ENCODE peak calls at places on chromosomes 7 and 10, in nine cellular contexts. R is H54; C is Ammon's horn; N is CD8-positive, alpha-beta T cell; K is SK-N-SH; I is ureter; A is GM12878; O is adrenal gland; S is heart left ventricle. M is an unnamed sample.

GRCh38 chr7:22372863-22373262 is 15.9 kb upstream of the RAPGEF5 start:
- DNase-seq in I (no peak), C (no peak), A (no peak), O (no peak), K (no peak), S (no peak), N (no peak), R (no peak), M (no peak)

GRCh38 chr10:92756233-92757065 is 66.7 kb downstream of the HHEX start:
- DNase-seq in O (no peak), K (no peak), C (no peak), I (no peak), N (no peak), R (no peak), S (no peak), A (peak), M (no peak)

GRCh38 chr7:117014673-117015133 is 61.4 kb downstream of the ST7 start:
- DNase-seq in N (no peak), I (peak), O (peak), K (peak), A (no peak), C (peak), R (no peak), S (peak), M (no peak)

GRCh38 chr7:27846388-27846787 is 106.4 kb downstream of the TAX1BP1 start:
- DNase-seq in C (no peak), K (no peak), S (no peak), A (no peak), R (no peak), N (no peak), I (no peak), O (no peak), M (no peak)

GRCh38 chr7:31796375-31796774 is 109.4 kb downstream of the PPP1R17 start:
- DNase-seq in I (no peak), S (no peak), R (no peak), O (no peak), C (no peak), A (no peak), N (no peak), K (no peak), M (no peak)

GRCh38 chr7:44112231-44112996 is 8.3 kb downstream of the AEBP1 start:
- DNase-seq in O (no peak), I (no peak), C (no peak), N (no peak), R (no peak), K (peak), S (no peak), A (no peak), M (no peak)

GRCh38 chr7:132226046-132226590 is 350.2 kb downstream of the PLXNA4 start:
- DNase-seq in A (no peak), N (no peak), S (no peak), K (no peak), I (no peak), R (no peak), O (no peak), C (no peak), M (no peak)

GRCh38 chr7:121279060-121279620 is 49.7 kb upstream of the WNT16 start:
- DNase-seq in S (no peak), R (no peak), N (no peak), O (no peak), C (no peak), K (no peak), I (no peak), A (no peak), M (no peak)

GRCh38 chr7:44534501-44534900 is 6.6 kb downstream of the NPC1L1 start:
- DNase-seq in C (no peak), K (peak), R (peak), A (no peak), N (peak), I (no peak), S (no peak), O (peak), M (no peak)

GRCh38 chr10:72204296-72204695 is 11.5 kb upstream of the ANAPC16 start:
- DNase-seq in S (no peak), A (no peak), R (no peak), N (no peak), O (no peak), I (no peak), C (no peak), K (no peak), M (no peak)

GRCh38 chr10:80382989-80383388 is 25.4 kb upstream of the PRXL2A start:
- DNase-seq in I (peak), O (peak), S (peak), A (peak), K (peak), N (peak), C (peak), R (peak), M (peak)

GRCh38 chr10:58675321-58675720 is 162.6 kb downstream of the BICC1 start:
- DNase-seq in O (no peak), K (peak), N (no peak), A (no peak), C (no peak), I (no peak), R (no peak), S (no peak), M (no peak)

GRCh38 chr10:131655101-131655849 is 245.5 kb upstream of the PPP2R2D start:
- DNase-seq in S (no peak), C (no peak), A (no peak), N (no peak), R (no peak), K (peak), I (no peak), O (peak), M (no peak)

GRCh38 chr10:123870260-123870659 is 21.3 kb downstream of the CPXM2 start:
- DNase-seq in A (no peak), C (no peak), R (no peak), K (no peak), N (no peak), S (no peak), I (no peak), O (no peak), M (no peak)

GRCh38 chr7:31455844-31456243 is 58.0 kb upstream of the ITPRID1 start:
- DNase-seq in K (no peak), C (no peak), S (no peak), N (no peak), O (no peak), A (no peak), R (no peak), I (no peak), M (no peak)

GRCh38 chr10:96906864-96907263 is 74.8 kb downstream of the LCOR start:
- DNase-seq in R (no peak), C (no peak), N (no peak), I (no peak), S (no peak), O (no peak), A (peak), K (no peak), M (no peak)

GRCh38 chr10:3689871-3690510 is 95.0 kb downstream of the KLF6 start:
- DNase-seq in A (no peak), R (no peak), C (no peak), N (no peak), S (no peak), K (no peak), O (no peak), I (no peak), M (no peak)

GRCh38 chr10:75630746-75631145 is 199.3 kb downstream of the LRMDA start:
- DNase-seq in I (no peak), N (no peak), O (no peak), C (no peak), A (no peak), K (no peak), R (no peak), S (no peak), M (no peak)

GRCh38 chr7:96720843-96721242 is 11.2 kb upstream of the SEM1 start:
- DNase-seq in O (peak), C (no peak), R (no peak), A (no peak), S (no peak), I (peak), K (no peak), N (no peak), M (no peak)

GRCh38 chr7:141193066-141193465 is 119.2 kb downstream of the TMEM178B start:
- DNase-seq in O (no peak), I (no peak), N (no peak), R (no peak), K (no peak), C (no peak), A (no peak), S (no peak), M (no peak)

GRCh38 chr10:102450374-102451104 is 804 bp downstream of the C10orf95 start:
- DNase-seq in A (peak), N (peak), C (peak), S (peak), I (peak), O (peak), R (peak), K (peak), M (peak)

GRCh38 chr10:34994565-34995142 is 95.5 kb downstream of the CUL2 start:
- DNase-seq in C (peak), I (peak), R (peak), N (no peak), K (peak), A (peak), O (peak), S (peak), M (peak)

GRCh38 chr10:116113721-116114501 is 159.1 kb downstream of the GFRA1 start:
- DNase-seq in K (no peak), I (peak), O (no peak), R (peak), A (no peak), C (peak), N (no peak), S (no peak), M (no peak)

GRCh38 chr10:14240253-14241189 is 90.2 kb downstream of the FRMD4A start:
- DNase-seq in S (no peak), K (peak), A (no peak), O (no peak), C (peak), N (no peak), I (no peak), R (no peak), M (no peak)

GRCh38 chr10:108421256-108421655 is 1256.8 kb upstream of the SORCS1 start:
- DNase-seq in R (no peak), I (no peak), O (no peak), C (no peak), S (no peak), K (peak), N (no peak), A (no peak), M (no peak)

GRCh38 chr7:143410523-143411004 is 1.9 kb upstream of the EPHA1 start:
- DNase-seq in S (peak), N (no peak), A (no peak), I (no peak), C (peak), O (no peak), K (no peak), R (no peak), M (no peak)

GRCh38 chr7:100673942-100674431 is 447 bp downstream of the GNB2 start:
- DNase-seq in R (no peak), K (peak), S (no peak), C (no peak), O (peak), I (no peak), A (no peak), N (peak), M (peak)

GRCh38 chr7:22814261-22815208 is 8.1 kb downstream of the TOMM7 start:
- DNase-seq in K (no peak), I (no peak), N (no peak), R (peak), O (no peak), C (no peak), S (no peak), A (no peak), M (no peak)

GRCh38 chr7:151875862-151876111 is 1.1 kb downstream of the PRKAG2 start:
- DNase-seq in I (no peak), K (peak), C (no peak), R (peak), A (no peak), N (no peak), O (no peak), S (no peak), M (no peak)

GRCh38 chr7:14858410-14858809 is 44.1 kb downstream of the DGKB start:
- DNase-seq in O (no peak), C (no peak), K (no peak), R (no peak), S (no peak), N (no peak), I (no peak), A (no peak), M (no peak)